ENCODE peak calls at places on chromosomes 11 and 22, in ten cellular contexts. V, T, F, I, Q, A, S, P, H and K are unnamed samples.

GRCh38 chr11:7605544-7605943 is 67.8 kb downstream of the CYB5R2 start:
- DNase-seq in H (no peak), F (no peak), A (no peak), Q (no peak), V (no peak), P (no peak), I (no peak), S (no peak), T (no peak), K (no peak)

GRCh38 chr11:125465701-125466100 is 30.4 kb downstream of the FEZ1 start:
- DNase-seq in P (no peak), A (no peak), S (no peak), I (no peak), H (no peak), T (no peak), F (no peak), Q (no peak), V (no peak), K (no peak)

GRCh38 chr11:12845739-12846358 is 163.3 kb upstream of the RASSF10 start:
- DNase-seq in A (peak; percentile 94), H (no peak), T (no peak), P (no peak), S (no peak), Q (no peak), F (no peak), V (peak; percentile 95), I (no peak), K (no peak)

GRCh38 chr22:38758276-38758945 is 2.6 kb upstream of the SUN2 start:
- DNase-seq in S (no peak), I (peak; percentile 48), V (no peak), Q (no peak), T (peak; percentile 53), F (no peak), A (no peak), P (no peak), H (no peak), K (no peak)

GRCh38 chr11:33027846-33028536 is 11.4 kb upstream of the TCP11L1 start:
- DNase-seq in F (no peak), H (no peak), P (no peak), A (no peak), T (no peak), S (no peak), V (no peak), I (no peak), Q (no peak), K (no peak)

GRCh38 chr11:117220568-117220967 is 11.3 kb downstream of the PCSK7 start:
- DNase-seq in V (no peak), Q (peak; percentile 95), H (no peak), S (no peak), F (no peak), I (no peak), T (no peak), A (no peak), P (no peak), K (no peak)

GRCh38 chr11:46827995-46828394 is 18.1 kb downstream of the CKAP5 start:
- DNase-seq in V (no peak), A (no peak), I (no peak), H (peak; percentile 29), S (no peak), P (no peak), T (no peak), Q (no peak), F (no peak), K (no peak)

GRCh38 chr11:1109101-1109917 is 34.6 kb downstream of the MUC2 start:
- DNase-seq in I (no peak), Q (no peak), V (no peak), H (no peak), A (no peak), P (no peak), S (no peak), F (peak; percentile 61), T (no peak), K (no peak)

GRCh38 chr11:82765466-82766034 is 31.9 kb upstream of the FAM181B start:
- DNase-seq in A (no peak), F (no peak), S (no peak), H (no peak), V (no peak), T (no peak), Q (no peak), P (no peak), I (peak; percentile 19), K (no peak)

GRCh38 chr11:105706025-105706530 is 96.2 kb downstream of the GRIA4 start:
- DNase-seq in S (no peak), T (no peak), P (no peak), Q (no peak), A (no peak), H (no peak), V (no peak), I (peak; percentile 4), F (no peak), K (no peak)

GRCh38 chr11:99370557-99371200 is 349.9 kb downstream of the CNTN5 start:
- DNase-seq in H (peak; percentile 40), Q (no peak), S (no peak), P (no peak), I (peak; percentile 65), V (no peak), T (no peak), F (no peak), A (no peak), K (no peak)

GRCh38 chr22:32396746-32397145 is 15.3 kb downstream of the RTCB start:
- DNase-seq in S (no peak), I (no peak), V (no peak), T (no peak), A (no peak), F (no peak), H (peak; percentile 24), P (no peak), Q (no peak), K (no peak)

GRCh38 chr11:15707194-15707593 is 592.5 kb downstream of the INSC start:
- DNase-seq in P (no peak), T (no peak), I (no peak), A (no peak), V (no peak), S (no peak), H (no peak), Q (no peak), F (no peak), K (no peak)